ENCODE peak calls at places on chromosomes 1 and 21, in nine cellular contexts. T, B, H, F, Y, E, M, W and O are unnamed samples.

GRCh38 chr1:157288006-157288405 is 149.8 kb upstream of the ETV3 start:
- DNase-seq in T (no peak), B (no peak), H (no peak), F (no peak), Y (no peak), E (no peak), M (no peak), W (no peak), O (no peak)

GRCh38 chr1:11979453-11979817 is 809 bp upstream of the MFN2 start:
- DNase-seq in T (no peak), B (no peak), H (no peak), F (peak), Y (no peak), E (no peak), M (no peak), W (no peak), O (no peak)

GRCh38 chr21:25960423-25960822 is 210.1 kb downstream of the APP start:
- DNase-seq in T (no peak), B (peak), H (no peak), F (no peak), Y (no peak), E (no peak), M (peak), W (no peak), O (no peak)

GRCh38 chr1:111801071-111801850 is 45.6 kb downstream of the DDX20 start:
- DNase-seq in T (no peak), B (peak), H (no peak), F (no peak), Y (peak), E (no peak), M (no peak), W (no peak), O (no peak)

GRCh38 chr1:14599173-14599754 is 779 bp downstream of the KAZN start:
- DNase-seq in T (no peak), B (peak), H (no peak), F (no peak), Y (no peak), E (no peak), M (peak), W (no peak), O (no peak)

GRCh38 chr1:200015811-200016210 is 11.7 kb upstream of the NR5A2 start:
- DNase-seq in T (no peak), B (no peak), H (no peak), F (no peak), Y (no peak), E (no peak), M (no peak), W (no peak), O (no peak)

GRCh38 chr21:36554411-36555157 is 74.7 kb upstream of the CLDN14 start:
- DNase-seq in T (no peak), B (peak), H (no peak), F (no peak), Y (no peak), E (no peak), M (no peak), W (no peak), O (no peak)

GRCh38 chr1:200034262-200034557 is 6.7 kb downstream of the NR5A2 start:
- DNase-seq in T (no peak), B (peak), H (no peak), F (no peak), Y (no peak), E (no peak), M (no peak), W (no peak), O (no peak)

GRCh38 chr1:207004931-207005830 is 27.4 kb downstream of the C1orf116 start:
- DNase-seq in T (peak), B (peak), H (peak), F (no peak), Y (no peak), E (no peak), M (peak), W (peak), O (no peak)

GRCh38 chr1:6948416-6948815 is 163.2 kb downstream of the CAMTA1 start:
- DNase-seq in T (no peak), B (no peak), H (no peak), F (no peak), Y (no peak), E (no peak), M (no peak), W (no peak), O (no peak)

GRCh38 chr21:37072239-37072987 is 458 bp downstream of the PIGP start:
- DNase-seq in T (peak), B (peak), H (peak), F (peak), Y (peak), E (peak), M (peak), W (peak), O (peak)

GRCh38 chr1:229196404-229197224 is 74.3 kb upstream of the RAB4A start:
- DNase-seq in T (no peak), B (no peak), H (no peak), F (no peak), Y (no peak), E (peak), M (no peak), W (no peak), O (no peak)

GRCh38 chr1:63630666-63631065 is 37.5 kb downstream of the PGM1 start:
- DNase-seq in T (peak), B (no peak), H (no peak), F (no peak), Y (no peak), E (no peak), M (no peak), W (no peak), O (no peak)

GRCh38 chr1:64308856-64309255 is 105.4 kb downstream of the UBE2U start:
- DNase-seq in T (peak), B (no peak), H (no peak), F (no peak), Y (no peak), E (no peak), M (no peak), W (no peak), O (no peak)

GRCh38 chr21:15051652-15052554 is 12.9 kb downstream of the NRIP1 start:
- DNase-seq in T (no peak), B (no peak), H (no peak), F (no peak), Y (no peak), E (no peak), M (peak), W (no peak), O (peak)

GRCh38 chr1:19511117-19511516 is 25.8 kb upstream of the CAPZB start:
- DNase-seq in T (no peak), B (no peak), H (no peak), F (no peak), Y (no peak), E (no peak), M (no peak), W (no peak), O (no peak)

GRCh38 chr1:210373878-210374599 is 45.3 kb downstream of the HHAT start:
- DNase-seq in T (peak), B (peak), H (no peak), F (no peak), Y (no peak), E (peak), M (peak), W (peak), O (peak)

GRCh38 chr1:222454782-222455181 is 93.1 kb downstream of the HHIPL2 start:
- DNase-seq in T (no peak), B (peak), H (no peak), F (no peak), Y (no peak), E (peak), M (no peak), W (no peak), O (no peak)

GRCh38 chr1:197526736-197527371 is 248.4 kb downstream of the DENND1B start:
- DNase-seq in T (peak), B (peak), H (no peak), F (no peak), Y (no peak), E (no peak), M (peak), W (no peak), O (no peak)
- TF ChIP-seq CTCF in T (peak), B (peak), H (peak), F (peak), Y (peak), E (peak), M (peak), W (peak), O (peak)

GRCh38 chr1:203477748-203478147 is 2.1 kb downstream of the PRELP start:
- DNase-seq in T (no peak), B (no peak), H (no peak), F (no peak), Y (no peak), E (no peak), M (no peak), W (no peak), O (no peak)

GRCh38 chr1:203478231-203478630 is 2.6 kb downstream of the PRELP start:
- DNase-seq in T (no peak), B (no peak), H (no peak), F (no peak), Y (no peak), E (no peak), M (no peak), W (no peak), O (no peak)

GRCh38 chr1:203473781-203474305 is 1.8 kb upstream of the PRELP start:
- DNase-seq in T (no peak), B (no peak), H (no peak), F (peak), Y (no peak), E (no peak), M (no peak), W (no peak), O (no peak)

GRCh38 chr1:203475012-203475981 is at the start of gene PRELP:
- DNase-seq in T (peak), B (peak), H (no peak), F (no peak), Y (peak), E (peak), M (peak), W (peak), O (no peak)

DNA sequence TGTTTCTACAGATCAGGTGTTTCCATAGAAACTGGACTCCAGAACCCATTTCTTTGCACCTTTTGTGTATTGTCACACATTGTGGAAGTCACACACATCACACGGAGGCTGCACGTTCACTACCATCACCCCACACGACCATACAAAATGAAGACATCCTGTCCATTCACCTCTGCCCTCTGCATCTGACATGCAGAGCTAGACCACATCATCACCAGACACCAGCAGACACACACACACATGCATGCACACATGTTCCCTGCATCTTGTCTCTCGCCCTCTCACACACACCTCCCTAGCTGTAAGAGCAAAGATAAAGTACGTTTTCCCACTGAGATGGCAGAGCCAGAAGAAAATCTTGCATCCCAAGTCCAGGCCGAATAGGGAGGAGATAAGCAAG is 617 bp downstream of the PRELP start:
- DNase-seq in T (no peak), B (no peak), H (no peak), F (no peak), Y (no peak), E (no peak), M (no peak), W (no peak), O (no peak)
- H3K4me3 ChIP-seq in T (no peak), B (no peak), H (peak), F (peak), Y (peak), E (no peak), M (no peak), W (no peak), O (no peak)

GRCh38 chr1:33338495-33339211 is 17.8 kb upstream of the A3GALT2 start:
- DNase-seq in T (peak), B (peak), H (peak), F (no peak), Y (peak), E (peak), M (peak), W (peak), O (peak)

GRCh38 chr1:33342041-33342723 is 21.3 kb upstream of the A3GALT2 start:
- DNase-seq in T (peak), B (peak), H (peak), F (no peak), Y (peak), E (peak), M (peak), W (peak), O (peak)

GRCh38 chr1:33341190-33341589 is 20.3 kb upstream of the A3GALT2 start:
- DNase-seq in T (no peak), B (no peak), H (no peak), F (no peak), Y (no peak), E (no peak), M (no peak), W (no peak), O (no peak)

GRCh38 chr1:33337994-33338494 is 17.1 kb upstream of the A3GALT2 start:
- DNase-seq in T (no peak), B (no peak), H (no peak), F (no peak), Y (no peak), E (no peak), M (no peak), W (no peak), O (no peak)

DNA sequence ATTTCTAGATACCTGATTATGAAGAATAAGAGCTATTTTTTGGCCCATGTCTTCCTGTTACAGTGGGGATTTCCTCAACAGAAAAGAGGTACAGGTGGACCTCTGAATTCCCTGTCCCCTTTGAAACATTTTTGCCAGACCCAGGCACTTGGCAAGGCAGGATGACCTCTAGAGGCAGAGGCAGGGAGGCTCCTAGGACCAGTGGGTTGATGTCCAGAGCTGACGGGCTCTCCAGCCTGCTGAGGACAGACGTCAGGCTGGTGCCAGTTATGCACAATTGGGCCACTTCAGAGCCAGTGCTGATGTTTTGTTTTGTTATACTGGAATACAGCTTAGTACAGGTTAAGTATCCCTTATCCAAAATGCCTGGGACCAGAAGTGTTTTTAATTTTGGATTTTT is 18.5 kb upstream of the A3GALT2 start:
- DNase-seq in T (no peak), B (no peak), H (no peak), F (no peak), Y (no peak), E (no peak), M (no peak), W (no peak), O (no peak)
- TF ChIP-seq CTCF in T (peak), B (peak), H (no peak), F (peak), Y (no peak), E (no peak), M (no peak), W (no peak), O (peak)

DNA sequence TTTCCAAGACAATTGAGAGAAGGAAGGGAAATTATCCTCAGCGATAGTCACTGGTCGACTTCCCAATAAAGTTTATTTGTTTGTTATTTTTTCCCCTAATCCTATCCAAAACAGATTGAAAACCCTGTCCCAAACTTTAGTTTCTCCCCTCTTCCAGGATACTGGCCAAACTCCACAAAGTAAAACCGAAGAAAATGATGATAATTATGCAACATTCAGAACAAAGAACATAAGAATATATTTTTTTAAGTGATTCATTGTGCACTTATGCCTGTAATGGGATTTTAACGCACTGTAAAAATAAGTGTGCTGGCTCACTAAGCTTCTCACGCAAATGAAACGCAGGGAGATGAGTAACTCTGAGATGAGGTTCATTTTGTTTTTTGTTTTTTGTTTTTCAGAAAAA is 6.0 kb downstream of the GLIS1 start:
- DNase-seq in T (peak), B (no peak), H (no peak), F (no peak), Y (no peak), E (peak), M (no peak), W (no peak), O (peak)
- H3K4me3 ChIP-seq in T (no peak), B (no peak), H (no peak), F (no peak), Y (no peak), E (peak), M (no peak), W (no peak), O (no peak)

GRCh38 chr1:114423455-114423854 is 87.5 kb downstream of the TRIM33 start:
- DNase-seq in T (no peak), B (no peak), H (no peak), F (no peak), Y (no peak), E (no peak), M (no peak), W (no peak), O (no peak)

GRCh38 chr1:114431026-114431425 is 80.0 kb downstream of the TRIM33 start:
- DNase-seq in T (no peak), B (no peak), H (no peak), F (no peak), Y (no peak), E (no peak), M (no peak), W (no peak), O (no peak)

GRCh38 chr1:114427612-114428011 is 83.4 kb downstream of the TRIM33 start:
- DNase-seq in T (no peak), B (no peak), H (no peak), F (no peak), Y (no peak), E (no peak), M (no peak), W (no peak), O (no peak)

GRCh38 chr1:114428083-114428754 is 82.8 kb downstream of the TRIM33 start:
- DNase-seq in T (no peak), B (no peak), H (no peak), F (no peak), Y (no peak), E (no peak), M (peak), W (no peak), O (no peak)
- TF ChIP-seq CTCF in T (peak), B (peak), H (peak), F (peak), Y (peak), E (peak), M (peak), W (peak), O (peak)

GRCh38 chr1:59062743-59063142 is 234.2 kb upstream of the FGGY start:
- DNase-seq in T (peak), B (peak), H (no peak), F (no peak), Y (no peak), E (no peak), M (peak), W (peak), O (no peak)
- H3K4me3 ChIP-seq in T (no peak), B (no peak), H (no peak), F (no peak), Y (no peak), E (no peak), M (no peak), W (no peak), O (no peak)

GRCh38 chr1:212458817-212459216 is 26.1 kb downstream of the NENF start:
- DNase-seq in T (no peak), B (no peak), H (no peak), F (no peak), Y (no peak), E (no peak), M (no peak), W (no peak), O (no peak)

GRCh38 chr1:212455406-212456165 is 22.9 kb downstream of the NENF start:
- DNase-seq in T (peak), B (peak), H (peak), F (peak), Y (peak), E (peak), M (peak), W (peak), O (peak)

GRCh38 chr1:212457740-212458338 is 25.1 kb downstream of the NENF start:
- DNase-seq in T (peak), B (peak), H (no peak), F (no peak), Y (no peak), E (no peak), M (peak), W (peak), O (no peak)

GRCh38 chr1:212454741-212455140 is 22.0 kb downstream of the NENF start:
- DNase-seq in T (no peak), B (no peak), H (no peak), F (no peak), Y (no peak), E (no peak), M (no peak), W (no peak), O (no peak)

DNA sequence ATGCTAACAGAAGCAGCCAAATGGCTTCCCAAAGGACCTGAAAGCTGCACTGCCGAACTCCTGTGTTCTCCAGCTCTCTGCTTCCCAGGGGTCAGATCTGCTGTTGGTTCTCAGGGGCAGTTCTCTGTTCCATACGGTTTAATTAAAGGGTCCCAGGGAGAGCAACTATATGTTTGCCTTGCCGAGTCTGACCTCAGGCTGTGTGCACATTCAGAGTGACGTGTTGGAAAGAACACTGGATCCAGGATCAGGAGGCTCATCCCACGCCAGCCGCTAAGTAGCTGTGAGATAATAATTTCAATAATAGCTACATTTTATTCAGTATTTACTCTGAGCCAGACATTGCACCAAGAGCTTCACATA is 23.4 kb downstream of the NENF start:
- DNase-seq in T (no peak), B (no peak), H (no peak), F (no peak), Y (no peak), E (no peak), M (no peak), W (no peak), O (no peak)
- TF ChIP-seq CTCF in T (no peak), B (no peak), H (no peak), F (no peak), Y (no peak), E (no peak), M (no peak), W (no peak), O (no peak)

DNA sequence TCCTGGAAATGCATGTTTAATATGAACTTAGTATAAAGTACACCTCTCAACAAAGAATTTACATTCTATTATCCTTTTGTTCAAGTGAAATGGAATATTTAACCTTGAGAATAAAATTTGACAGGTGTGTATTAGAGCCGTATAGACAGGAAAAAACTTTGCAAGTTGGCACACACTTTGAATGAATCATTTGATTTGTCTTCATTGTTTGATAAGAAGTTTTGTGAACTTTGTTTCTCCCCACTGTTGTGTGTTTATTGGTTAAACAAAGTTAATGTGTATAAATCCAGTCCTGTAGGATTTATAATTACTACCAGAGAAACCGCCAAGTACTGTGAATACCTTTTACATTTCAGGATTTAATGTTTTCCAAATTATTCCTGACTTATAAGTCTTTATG is 2.0 kb downstream of the SYDE2 start:
- DNase-seq in T (no peak), B (no peak), H (no peak), F (no peak), Y (no peak), E (no peak), M (no peak), W (no peak), O (no peak)
- H3K4me3 ChIP-seq in T (peak), B (peak), H (peak), F (peak), Y (no peak), E (no peak), M (peak), W (no peak), O (peak)

GRCh38 chr1:98101364-98101763 is 180.5 kb upstream of the DPYD start:
- DNase-seq in T (no peak), B (no peak), H (no peak), F (no peak), Y (no peak), E (no peak), M (no peak), W (no peak), O (no peak)

GRCh38 chr1:98104285-98104684 is 183.5 kb upstream of the DPYD start:
- DNase-seq in T (no peak), B (no peak), H (no peak), F (no peak), Y (no peak), E (peak), M (no peak), W (no peak), O (peak)

GRCh38 chr1:98107256-98107655 is 186.4 kb upstream of the DPYD start:
- DNase-seq in T (no peak), B (no peak), H (no peak), F (no peak), Y (no peak), E (no peak), M (no peak), W (no peak), O (no peak)

GRCh38 chr1:98102369-98103030 is 181.7 kb upstream of the DPYD start:
- DNase-seq in T (no peak), B (no peak), H (no peak), F (no peak), Y (no peak), E (no peak), M (peak), W (no peak), O (no peak)

GRCh38 chr1:98103617-98104284 is 182.9 kb upstream of the DPYD start:
- DNase-seq in T (no peak), B (peak), H (no peak), F (no peak), Y (no peak), E (no peak), M (no peak), W (no peak), O (no peak)
- TF ChIP-seq CTCF in T (no peak), B (peak), H (no peak), F (no peak), Y (no peak), E (peak), M (no peak), W (no peak), O (no peak)